ENCODE peak calls at places on chromosome X, in five cellular contexts. X is GM23338, D is progenitor cell of endocrine pancreas, P is fibroblast of lung, A is body of pancreas. S is an unnamed sample.
A peak's percentile ranks its signal among the peaks of the same experiment; 100 is the strongest.

GRCh38 chrX:15043538-15043937 is 170.3 kb downstream of the MOSPD2 start:
- DNase-seq in A (no peak), D (no peak), X (no peak), P (no peak), S (no peak)

GRCh38 chrX:108028854-108029253 is 16.0 kb upstream of the VSIG1 start:
- DNase-seq in D (no peak), P (no peak), X (no peak), A (no peak), S (no peak)

GRCh38 chrX:49995795-49996455 is 73.5 kb downstream of the CLCN5 start:
- DNase-seq in A (no peak), D (no peak), P (no peak), X (no peak), S (no peak)

GRCh38 chrX:1386338-1387127 is 5.4 kb downstream of the SLC25A6 start:
- DNase-seq in X (no peak), A (no peak), D (no peak), P (no peak), S (no peak)

GRCh38 chrX:55489315-55490009 is at the start of gene USP51:
- DNase-seq in D (no peak), X (peak; percentile 73), A (peak; percentile 54), P (peak; percentile 59), S (peak; percentile 51)

GRCh38 chrX:1749499-1749898 is 134.6 kb downstream of the ASMT start:
- DNase-seq in A (no peak), D (no peak), X (peak; percentile 52), P (no peak), S (no peak)

GRCh38 chrX:14948701-14949100 is 75.5 kb downstream of the MOSPD2 start:
- DNase-seq in A (no peak), P (no peak), D (no peak), X (no peak), S (no peak)

GRCh38 chrX:12955882-12956703 is 18.8 kb upstream of the TMSB4X start:
- DNase-seq in P (peak; percentile 81), A (peak; percentile 54), X (no peak), D (no peak), S (no peak)

GRCh38 chrX:15465347-15465746 is 27.8 kb downstream of the PIR start:
- DNase-seq in P (no peak), X (no peak), A (no peak), D (no peak), S (no peak)

GRCh38 chrX:129556806-129557315 is 16.8 kb downstream of the OCRL start:
- DNase-seq in A (no peak), X (no peak), D (no peak), P (no peak), S (no peak)

GRCh38 chrX:18649498-18649951 is 22.4 kb downstream of the RS1 start:
- DNase-seq in A (no peak), P (no peak), D (no peak), X (peak; percentile 46), S (peak; percentile 40)

GRCh38 chrX:15617111-15617510 is 16.4 kb upstream of the ACE2 start:
- DNase-seq in A (no peak), X (no peak), D (no peak), P (no peak), S (no peak)

GRCh38 chrX:154805696-154806091 is 409 bp upstream of the MPP1 start:
- DNase-seq in P (peak; percentile 43), A (no peak), X (peak; percentile 39), D (no peak), S (no peak)

GRCh38 chrX:38880460-38880859 is 79.2 kb downstream of the MID1IP1 start:
- DNase-seq in X (no peak), A (peak; percentile 20), P (no peak), D (no peak), S (no peak)

GRCh38 chrX:48489296-48489695 is 13.3 kb downstream of the FTSJ1 start:
- DNase-seq in D (no peak), X (no peak), P (no peak), A (no peak), S (no peak)

GRCh38 chrX:150238656-150239382 is 124.3 kb upstream of the MAMLD1 start:
- DNase-seq in X (peak; percentile 1), A (no peak), P (no peak), D (no peak), S (no peak)

GRCh38 chrX:101071585-101071984 is 7.1 kb upstream of the TMEM35A start:
- DNase-seq in A (no peak), P (no peak), X (no peak), D (no peak), S (no peak)

GRCh38 chrX:13658602-13659001 is 5.7 kb downstream of the TCEANC start:
- DNase-seq in P (peak; percentile 73), D (no peak), A (no peak), X (peak; percentile 65), S (no peak)

GRCh38 chrX:97563531-97564133 is 679.9 kb downstream of the RPA4 start:
- DNase-seq in D (no peak), X (no peak), P (peak; percentile 77), A (peak; percentile 28), S (no peak)

GRCh38 chrX:112694811-112695210 is 15.1 kb upstream of the LHFPL1 start:
- DNase-seq in D (no peak), P (no peak), A (no peak), X (no peak), S (no peak)

GRCh38 chrX:140765043-140765784 is 55.7 kb downstream of the LINC00632 start:
- DNase-seq in X (peak; percentile 15), P (peak; percentile 61), A (peak; percentile 2), D (no peak), S (peak; percentile 8)

GRCh38 chrX:112851806-112852205 is 11.2 kb upstream of the AMOT start:
- DNase-seq in A (peak; percentile 4), P (peak; percentile 47), D (no peak), X (no peak), S (no peak)

GRCh38 chrX:130575831-130576404 is 174.1 kb downstream of the RBMX2 start:
- DNase-seq in X (peak; percentile 66), A (peak; percentile 31), D (peak; percentile 20), P (peak; percentile 54), S (peak; percentile 34)

GRCh38 chrX:99184153-99184552 is 1225.9 kb downstream of the PCDH19 start:
- DNase-seq in A (peak; percentile 3), D (no peak), X (no peak), P (no peak), S (no peak)
- TF ChIP-seq CTCF in A (no peak), D (no peak), X (no peak), P (no peak), S (no peak)

GRCh38 chrX:318739-319578 is at the start of gene GTPBP6:
- DNase-seq in A (peak; percentile 100), X (peak; percentile 100), D (peak; percentile 98), P (peak; percentile 100), S (peak; percentile 98)
- TF ChIP-seq CTCF in A (no peak), X (no peak), D (no peak), P (peak; percentile 15), S (no peak)

GRCh38 chrX:138849521-138849920 is 138.0 kb upstream of the FGF13 start:
- DNase-seq in D (no peak), X (no peak), P (no peak), A (no peak), S (no peak)

GRCh38 chrX:138845791-138846190 is 134.3 kb upstream of the FGF13 start:
- DNase-seq in P (no peak), D (no peak), A (no peak), X (no peak), S (no peak)

GRCh38 chrX:138847930-138848329 is 136.4 kb upstream of the FGF13 start:
- DNase-seq in A (no peak), X (peak; percentile 2), P (peak; percentile 37), D (no peak), S (no peak)
- TF ChIP-seq CTCF in A (no peak), X (peak; percentile 19), P (peak; percentile 28), D (peak; percentile 29), S (no peak)

DNA sequence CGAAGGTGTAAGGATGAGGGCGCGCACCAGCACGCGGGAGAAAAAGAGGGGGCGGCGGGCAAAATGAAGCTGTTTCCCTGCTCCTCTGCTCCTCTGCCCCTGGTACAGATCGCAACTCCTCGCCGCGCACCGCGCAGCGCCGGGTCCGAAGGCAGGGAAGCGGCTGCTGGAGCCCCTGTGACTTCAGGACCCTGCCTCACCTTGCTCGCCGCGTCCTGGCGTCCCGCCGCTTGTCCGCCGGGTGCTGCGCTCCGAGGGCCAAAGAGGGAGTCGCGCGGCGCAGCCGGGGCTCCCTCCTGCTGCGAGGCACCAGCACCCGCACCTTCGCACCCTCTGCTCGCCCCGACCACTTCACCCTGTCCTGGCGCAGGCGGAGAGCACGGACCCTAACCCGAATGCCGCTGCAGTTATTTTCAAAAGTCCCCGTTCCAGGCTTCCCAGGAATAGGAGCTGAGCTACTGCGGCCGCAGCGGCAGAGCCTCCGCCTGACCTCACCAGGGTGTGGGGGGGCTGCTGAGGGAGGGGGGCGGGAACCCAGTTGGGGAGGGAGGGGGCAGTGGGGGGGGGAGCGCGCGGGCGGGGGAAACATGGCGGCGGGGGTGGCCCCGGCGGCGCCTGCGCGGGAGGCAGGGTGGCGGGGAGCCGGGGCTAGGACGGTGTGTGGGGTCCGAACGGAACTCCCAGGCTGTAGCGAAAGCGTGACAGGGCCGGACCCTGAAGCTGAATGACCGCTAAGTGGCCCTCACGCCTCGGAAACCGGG is at the start of gene KLHL13:
- DNase-seq in D (peak; percentile 35), A (peak; percentile 42), P (peak; percentile 39), X (peak; percentile 50), S (peak; percentile 56)
- TF ChIP-seq CTCF in D (no peak), A (no peak), P (no peak), X (no peak), S (no peak)

GRCh38 chrX:46559062-46559461 is 13.8 kb upstream of the ZNF674 start:
- DNase-seq in D (no peak), A (no peak), P (no peak), X (no peak), S (no peak)

GRCh38 chrX:46553935-46554334 is 8.7 kb upstream of the ZNF674 start:
- DNase-seq in D (no peak), P (no peak), X (no peak), A (no peak), S (no peak)

GRCh38 chrX:46549914-46550313 is 4.7 kb upstream of the ZNF674 start:
- DNase-seq in A (no peak), P (no peak), X (peak; percentile 31), D (no peak), S (no peak)

GRCh38 chrX:46551494-46552128 is 6.4 kb upstream of the ZNF674 start:
- DNase-seq in X (peak; percentile 89), P (peak; percentile 45), D (no peak), A (no peak), S (no peak)

DNA sequence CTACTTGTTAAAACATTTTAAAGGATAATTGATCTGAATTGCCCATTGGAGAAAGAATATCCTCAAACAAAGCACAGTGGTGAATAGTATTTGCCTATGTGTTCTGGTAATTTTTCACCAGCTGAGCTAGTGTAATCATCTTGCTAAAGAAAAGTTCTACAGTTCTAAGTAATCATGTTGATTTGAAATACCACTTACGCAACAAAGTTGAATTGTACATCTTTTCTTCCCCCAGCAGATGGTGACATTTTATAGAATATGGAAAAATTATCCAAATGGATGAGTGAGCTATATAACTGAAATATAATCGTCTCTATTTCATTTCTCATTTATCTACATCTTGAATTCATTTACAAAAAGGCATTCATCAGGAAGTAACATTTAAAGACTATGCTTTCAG is 9.7 kb upstream of the ZNF674 start:
- DNase-seq in P (peak; percentile 66), A (no peak), D (no peak), X (no peak), S (no peak)
- TF ChIP-seq CTCF in P (peak; percentile 32), A (no peak), D (no peak), X (peak; percentile 8), S (no peak)

S was measured in nephron progenitor cell.